ENCODE peak calls at places on chromosomes 16 and 17, in ten cellular contexts. F, Q, L, Z, I, M, R, G, P and D are unnamed samples.

GRCh38 chr17:74430706-74431567 is 951 bp upstream of the GPRC5C start:
- DNase-seq in F (peak; percentile 98), Q (peak; percentile 98), L (peak; percentile 78), Z (peak; percentile 40), I (peak; percentile 85), M (peak; percentile 80), R (peak; percentile 72), G (peak; percentile 94), P (peak; percentile 91), D (peak; percentile 89)

GRCh38 chr17:21039839-21040575 is 2.8 kb downstream of the USP22 start:
- DNase-seq in F (no peak), Q (peak; percentile 66), L (peak; percentile 59), Z (peak; percentile 53), I (no peak), M (peak; percentile 67), R (peak; percentile 48), G (no peak), P (no peak), D (peak; percentile 65)

GRCh38 chr17:2435181-2435741 is 34.4 kb upstream of the MNT start:
- DNase-seq in F (no peak), Q (no peak), L (peak; percentile 18), Z (no peak), I (no peak), M (peak; percentile 91), R (peak; percentile 46), G (no peak), P (no peak), D (peak; percentile 74)

GRCh38 chr17:44829558-44830358 is at the start of gene GJC1:
- DNase-seq in F (no peak), Q (peak; percentile 70), L (peak; percentile 61), Z (no peak), I (peak; percentile 62), M (peak; percentile 85), R (peak; percentile 91), G (peak; percentile 86), P (peak; percentile 60), D (peak; percentile 92)

GRCh38 chr16:67917852-67918236 is 13.8 kb downstream of the CTRL start:
- DNase-seq in F (peak; percentile 62), Q (no peak), L (no peak), Z (peak; percentile 45), I (no peak), M (no peak), R (no peak), G (no peak), P (no peak), D (no peak)

GRCh38 chr16:86872833-86873232 is 294.5 kb downstream of the FOXL1 start:
- DNase-seq in F (no peak), Q (no peak), L (peak; percentile 34), Z (no peak), I (no peak), M (peak; percentile 43), R (no peak), G (no peak), P (no peak), D (peak; percentile 63)

GRCh38 chr16:54928016-54928356 is 2.7 kb upstream of the IRX5 start:
- DNase-seq in F (no peak), Q (no peak), L (peak; percentile 44), Z (no peak), I (no peak), M (peak; percentile 30), R (no peak), G (no peak), P (no peak), D (no peak)

GRCh38 chr17:44581868-44582267 is 24.6 kb downstream of the FZD2 start:
- DNase-seq in F (no peak), Q (no peak), L (no peak), Z (peak; percentile 19), I (no peak), M (peak; percentile 61), R (peak; percentile 68), G (peak; percentile 67), P (no peak), D (no peak)

GRCh38 chr17:63173903-63174302 is 207.9 kb downstream of the TANC2 start:
- DNase-seq in F (no peak), Q (no peak), L (no peak), Z (no peak), I (no peak), M (no peak), R (no peak), G (no peak), P (no peak), D (no peak)

GRCh38 chr16:52680993-52681392 is 134.1 kb upstream of the TOX3 start:
- DNase-seq in F (no peak), Q (no peak), L (peak; percentile 78), Z (no peak), I (no peak), M (no peak), R (no peak), G (no peak), P (no peak), D (no peak)

GRCh38 chr17:72394531-72394930 is 273.7 kb downstream of the SOX9 start:
- DNase-seq in F (no peak), Q (no peak), L (no peak), Z (no peak), I (no peak), M (no peak), R (no peak), G (no peak), P (no peak), D (no peak)

GRCh38 chr16:50530277-50531236 is 17.6 kb upstream of the NKD1 start:
- DNase-seq in F (no peak), Q (no peak), L (no peak), Z (no peak), I (no peak), M (no peak), R (no peak), G (no peak), P (no peak), D (no peak)

GRCh38 chr17:17684901-17685774 is 3.9 kb downstream of the RAI1 start:
- DNase-seq in F (no peak), Q (no peak), L (no peak), Z (no peak), I (no peak), M (peak; percentile 51), R (peak; percentile 34), G (no peak), P (peak; percentile 44), D (peak; percentile 40)

DNA sequence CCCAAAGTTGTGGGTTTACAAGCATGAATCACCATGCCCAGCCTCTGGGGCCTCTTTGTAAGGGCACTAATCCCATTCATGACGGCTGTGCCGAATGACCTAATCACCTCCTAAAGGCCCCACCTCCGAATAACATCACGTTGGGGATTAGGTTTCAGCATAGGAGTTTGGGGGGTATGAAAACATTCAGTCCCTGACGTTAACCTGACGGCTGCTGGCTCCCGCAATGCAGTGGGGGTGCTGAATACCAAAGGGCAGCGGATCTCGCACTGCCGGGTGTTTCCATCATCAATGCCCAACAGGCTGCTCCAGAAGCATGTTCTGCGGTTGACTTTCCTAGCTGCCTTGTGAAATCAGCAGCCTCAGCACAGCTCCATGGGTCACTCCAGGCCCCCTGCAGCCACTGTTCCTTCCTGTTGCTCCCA is 120.8 kb upstream of the SEC14L1 start:
- DNase-seq in F (no peak), Q (no peak), L (no peak), Z (no peak), I (no peak), M (peak; percentile 44), R (no peak), G (no peak), P (no peak), D (peak; percentile 60)
- H3K4me3 ChIP-seq in F (no peak overlapping the region), Q (no peak overlapping the region), L (no peak overlapping the region), Z (no peak overlapping the region), I (no peak overlapping the region), M (no peak overlapping the region), R (no peak overlapping the region), G (no peak overlapping the region), P (no peak overlapping the region), D (no peak overlapping the region)

GRCh38 chr17:38738007-38738662 is 8.0 kb downstream of the CISD3 start:
- DNase-seq in F (no peak), Q (no peak), L (no peak), Z (no peak), I (no peak), M (no peak), R (no peak), G (no peak), P (no peak), D (no peak)
- H3K36me3 ChIP-seq in F (peaks cover 1% of the 10 kb centered on the region), Q (peaks cover 57% of the 10 kb centered on the region), L (peaks cover 18% of the 10 kb centered on the region), Z (peaks cover 38% of the 10 kb centered on the region), I (peaks cover 12% of the 10 kb centered on the region), M (peaks cover 5% of the 10 kb centered on the region), R (peaks cover 47% of the 10 kb centered on the region), G (no peaks in the 10 kb centered on the region), P (no peaks in the 10 kb centered on the region), D (peaks cover 26% of the 10 kb centered on the region)

DNA sequence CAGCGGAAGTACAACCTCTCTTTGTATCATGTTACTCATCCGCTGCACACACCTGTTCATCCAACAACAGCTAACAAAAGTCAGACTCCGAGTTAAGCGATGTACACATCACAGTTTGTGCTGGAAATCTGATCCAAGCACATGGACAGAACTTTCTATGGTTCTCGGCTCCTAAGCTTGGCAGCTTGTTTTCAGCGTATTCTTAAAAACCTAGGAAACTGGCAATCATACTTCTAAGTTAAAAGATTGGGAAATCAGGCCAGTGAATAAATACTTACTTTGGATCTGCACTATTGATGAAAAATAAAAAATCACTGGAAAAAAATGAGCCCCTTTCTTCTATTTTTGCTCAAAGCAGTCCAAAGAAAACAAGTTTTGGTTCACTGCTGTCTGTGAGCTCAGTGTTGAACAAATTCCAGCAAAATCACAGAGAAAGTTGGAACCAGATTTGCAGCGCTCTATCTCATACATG is 71.4 kb upstream of the CREBBP start:
- DNase-seq in F (no peak), Q (no peak), L (no peak), Z (no peak), I (no peak), M (no peak), R (no peak), G (no peak), P (no peak), D (no peak)
- H3K27me3 ChIP-seq in F (peaks cover 12% of the 10 kb centered on the region), Q (no peaks in the 10 kb centered on the region), L (no peaks in the 10 kb centered on the region), Z (peaks cover under 1% of the 10 kb centered on the region), I (no peaks in the 10 kb centered on the region), M (no peaks in the 10 kb centered on the region), R (no peaks in the 10 kb centered on the region), G (no peaks in the 10 kb centered on the region), P (no peaks in the 10 kb centered on the region), D (no peaks in the 10 kb centered on the region)

DNA sequence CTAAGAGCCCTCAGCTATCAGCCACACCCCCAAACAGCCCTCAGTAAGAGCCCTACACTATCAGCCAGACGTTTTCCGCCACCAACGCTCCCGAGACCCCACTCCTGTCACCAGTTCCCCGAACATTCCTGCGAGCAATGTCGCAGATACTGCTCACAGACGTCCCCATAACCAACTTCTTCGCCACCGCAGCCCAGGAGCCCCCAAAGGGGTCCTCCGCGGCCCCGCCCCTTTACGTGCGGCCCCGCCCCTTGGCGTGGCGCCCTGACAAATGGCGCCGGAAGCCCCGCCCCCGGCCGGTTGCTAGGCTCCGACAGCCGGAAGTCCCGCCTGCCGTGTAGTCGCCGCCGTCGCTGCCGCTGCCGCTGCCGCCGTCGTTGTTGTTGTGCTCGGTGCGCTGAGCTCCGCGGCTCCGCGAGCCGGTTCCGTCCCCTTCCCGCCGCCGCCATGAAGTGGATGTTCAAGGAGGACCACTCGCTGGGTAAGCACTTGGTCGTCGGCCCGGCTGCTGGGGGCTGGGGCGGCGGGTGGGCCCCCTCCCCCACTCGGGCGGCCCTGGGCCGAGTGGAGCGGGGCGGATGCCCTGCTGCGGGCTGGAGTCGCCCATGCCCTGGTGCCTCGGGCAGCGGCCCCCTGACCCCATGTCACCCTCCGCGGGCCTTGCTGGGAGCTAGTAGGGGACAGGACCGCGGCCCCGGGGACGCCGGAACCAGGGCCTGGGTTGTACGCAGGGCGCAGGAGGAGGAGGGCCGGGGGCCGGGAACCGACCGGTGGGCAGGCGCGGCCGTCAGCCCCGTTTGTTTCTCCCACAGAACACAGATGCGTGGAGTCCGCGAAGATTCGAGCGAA is at the start of gene GABARAPL2:
- DNase-seq in F (peak; percentile 23), Q (peak; percentile 88), L (peak; percentile 96), Z (peak; percentile 50), I (peak; percentile 89), M (peak; percentile 97), R (peak; percentile 95), G (peak; percentile 94), P (peak; percentile 74), D (peak; percentile 97)
- H3K4me3 ChIP-seq in F (peak within 1 kb of the TSS; percentile 69), Q (peak within 1 kb of the TSS; percentile 77), L (peak within 1 kb of the TSS; percentile 86), Z (peak within 1 kb of the TSS; percentile 90), I (peak within 1 kb of the TSS; percentile 100), M (peak within 1 kb of the TSS; percentile 99), R (peak within 1 kb of the TSS; percentile 80), G (peak within 1 kb of the TSS; percentile 85), P (peak within 1 kb of the TSS; percentile 79), D (peak within 1 kb of the TSS; percentile 88)